ENCODE peak calls at places on chromosomes 7 and 10, in six cellular contexts. D is fibroblast of the conjunctiva, M is NCI-H774, J is T-helper 9 cell, B is Caki2, E is spleen. P is an unnamed sample.

GRCh38 chr10:59585046-59585700 is 124.5 kb downstream of the SLC16A9 start:
- DNase-seq in E (no peak), M (peak; percentile 90), D (no peak), B (no peak), J (no peak), P (peak; percentile 50)

GRCh38 chr10:99551158-99551557 is 18.4 kb downstream of the NKX2-3 start:
- DNase-seq in D (peak; percentile 4), E (no peak), M (peak; percentile 26), J (no peak), B (no peak), P (peak; percentile 92)

GRCh38 chr10:106836923-106837322 is 327.6 kb downstream of the SORCS1 start:
- DNase-seq in E (no peak), B (no peak), M (no peak), J (no peak), D (no peak), P (no peak)

GRCh38 chr7:37414352-37414983 is 34.2 kb downstream of the ELMO1 start:
- DNase-seq in D (no peak), J (no peak), M (no peak), B (no peak), E (no peak), P (no peak)

GRCh38 chr7:89182116-89182515 is 386.6 kb upstream of the TEX47 start:
- DNase-seq in E (no peak), J (no peak), B (no peak), M (no peak), D (no peak), P (no peak)

GRCh38 chr10:33459597-33459996 is 125.1 kb upstream of the NRP1 start:
- DNase-seq in J (no peak), B (no peak), E (no peak), M (no peak), D (no peak), P (no peak)

GRCh38 chr7:65390588-65390987 is 16.9 kb downstream of the ZNF92 start:
- DNase-seq in M (no peak), D (no peak), J (no peak), E (no peak), B (no peak), P (no peak)

GRCh38 chr10:1184541-1185415 is 128.6 kb downstream of the WDR37 start:
- DNase-seq in D (no peak), M (no peak), E (peak; percentile 69), B (no peak), J (no peak), P (no peak)

GRCh38 chr10:71093531-71093930 is 118.8 kb upstream of the UNC5B start:
- DNase-seq in E (no peak), M (no peak), D (no peak), B (no peak), J (no peak), P (no peak)

GRCh38 chr7:23067271-23067670 is 38.3 kb upstream of the KLHL7 start:
- DNase-seq in E (no peak), J (no peak), M (no peak), D (peak; percentile 14), B (no peak), P (no peak)

GRCh38 chr10:73136627-73137026 is 26.4 kb downstream of the NUDT13 start:
- DNase-seq in M (no peak), B (no peak), J (no peak), D (no peak), E (no peak), P (no peak)

GRCh38 chr10:4720463-4720862 is 105.5 kb upstream of the AKR1E2 start:
- DNase-seq in M (no peak), B (no peak), J (no peak), E (no peak), D (no peak), P (no peak)

GRCh38 chr7:41010418-41010817 is 692.5 kb downstream of the INHBA start:
- DNase-seq in J (no peak), E (no peak), M (no peak), B (no peak), D (peak; percentile 41), P (no peak)

GRCh38 chr7:55207423-55207822 is 157.7 kb upstream of the LANCL2 start:
- DNase-seq in J (no peak), M (no peak), D (no peak), B (no peak), E (peak; percentile 61), P (no peak)

GRCh38 chr10:11683529-11684320 is 58.5 kb upstream of the ECHDC3 start:
- DNase-seq in E (peak; percentile 81), D (no peak), B (no peak), M (peak; percentile 69), J (no peak), P (no peak)

GRCh38 chr10:59971915-59972314 is 65.6 kb upstream of the CCDC6 start:
- DNase-seq in J (no peak), B (peak; percentile 47), M (no peak), D (no peak), E (no peak), P (no peak)

GRCh38 chr10:33145451-33146188 is 187.6 kb upstream of the ITGB1 start:
- DNase-seq in M (no peak), E (no peak), J (no peak), D (no peak), B (no peak), P (no peak)

GRCh38 chr10:119541046-119541445 is 1.5 kb downstream of the RGS10 start:
- DNase-seq in J (no peak), D (no peak), E (no peak), M (no peak), B (no peak), P (no peak)

GRCh38 chr10:22437620-22438588 is 92.6 kb downstream of the SPAG6 start:
- DNase-seq in E (no peak), B (no peak), M (no peak), D (no peak), J (peak; percentile 27), P (no peak)

GRCh38 chr7:521221-522070 is 1.8 kb upstream of the PDGFA start:
- DNase-seq in E (no peak), D (no peak), J (no peak), B (peak; percentile 73), M (no peak), P (no peak)

GRCh38 chr10:974038-974784 is 14.0 kb upstream of the GTPBP4 start:
- DNase-seq in E (no peak), J (no peak), B (peak; percentile 49), D (no peak), M (peak; percentile 93), P (peak; percentile 64)

GRCh38 chr7:79245623-79246249 is 207.7 kb downstream of the MAGI2 start:
- DNase-seq in D (no peak), M (no peak), E (no peak), B (no peak), J (no peak), P (no peak)

GRCh38 chr7:137772748-137773147 is 74.0 kb downstream of the DGKI start:
- DNase-seq in D (peak; percentile 40), J (no peak), M (no peak), B (peak; percentile 40), E (no peak), P (no peak)

GRCh38 chr7:134415700-134416099 is 43.2 kb downstream of the AKR1B1 start:
- DNase-seq in J (no peak), D (no peak), E (no peak), B (no peak), M (no peak), P (no peak)

GRCh38 chr10:113266152-113266551 is 286.7 kb upstream of the HABP2 start:
- DNase-seq in B (no peak), E (no peak), J (no peak), M (no peak), D (no peak), P (no peak)

GRCh38 chr10:78741541-78741940 is 327.2 kb upstream of the ZMIZ1 start:
- DNase-seq in J (no peak), D (peak; percentile 12), M (no peak), E (no peak), B (no peak), P (no peak)

GRCh38 chr7:30321992-30322637 is 37.7 kb downstream of the ZNRF2 start:
- DNase-seq in E (no peak), M (no peak), D (no peak), J (no peak), B (no peak), P (no peak)

P was measured in SHP77.